ENCODE peak calls at places on chromosomes 7 and 10, in seven cellular contexts. One of them, this sample, is unnamed.

GRCh38 chr7:157490465-157490912 is 153.7 kb downstream of the DNAJB6 start:
- DNase-seq in mammary epithelial cell: peak; percentile 68
- DNase-seq in psoas muscle: no peak
- DNase-seq in prostate gland: no peak
- DNase-seq in PC-9: peak; percentile 86
- DNase-seq in Panc1: peak; percentile 33
- DNase-seq in heart left ventricle: no peak
- DNase-seq in this sample: peak; percentile 44

GRCh38 chr10:111455776-111456426 is 379.1 kb downstream of the ADRA2A start:
- DNase-seq in mammary epithelial cell: no peak
- DNase-seq in psoas muscle: no peak
- DNase-seq in prostate gland: no peak
- DNase-seq in PC-9: no peak
- DNase-seq in Panc1: no peak
- DNase-seq in heart left ventricle: no peak
- DNase-seq in this sample: no peak

GRCh38 chr7:732556-732955 is 5.5 kb upstream of the PRKAR1B start:
- DNase-seq in mammary epithelial cell: no peak
- DNase-seq in psoas muscle: no peak
- DNase-seq in prostate gland: no peak
- DNase-seq in PC-9: no peak
- DNase-seq in Panc1: no peak
- DNase-seq in heart left ventricle: no peak
- DNase-seq in this sample: no peak

GRCh38 chr7:107811934-107812333 is 8.9 kb upstream of the SLC26A3 start:
- DNase-seq in mammary epithelial cell: no peak
- DNase-seq in psoas muscle: no peak
- DNase-seq in prostate gland: peak; percentile 69
- DNase-seq in PC-9: no peak
- DNase-seq in Panc1: no peak
- DNase-seq in heart left ventricle: no peak
- DNase-seq in this sample: no peak

GRCh38 chr7:73978681-73979563 is 49.1 kb upstream of the ELN start:
- DNase-seq in mammary epithelial cell: peak; percentile 26
- DNase-seq in psoas muscle: peak; percentile 69
- DNase-seq in prostate gland: no peak
- DNase-seq in PC-9: peak; percentile 90
- DNase-seq in Panc1: peak; percentile 2
- DNase-seq in heart left ventricle: no peak
- DNase-seq in this sample: peak; percentile 39

GRCh38 chr7:18202315-18203045 is 174.8 kb upstream of the PRPS1L1 start:
- DNase-seq in mammary epithelial cell: no peak
- DNase-seq in psoas muscle: no peak
- DNase-seq in prostate gland: no peak
- DNase-seq in PC-9: no peak
- DNase-seq in Panc1: no peak
- DNase-seq in heart left ventricle: no peak
- DNase-seq in this sample: no peak

GRCh38 chr10:63760034-63760707 is 239.0 kb downstream of the REEP3 start:
- DNase-seq in mammary epithelial cell: no peak
- DNase-seq in psoas muscle: no peak
- DNase-seq in prostate gland: no peak
- DNase-seq in PC-9: no peak
- DNase-seq in Panc1: no peak
- DNase-seq in heart left ventricle: no peak
- DNase-seq in this sample: no peak

GRCh38 chr7:124722292-124722691 is 43.3 kb downstream of the GPR37 start:
- DNase-seq in mammary epithelial cell: no peak
- DNase-seq in psoas muscle: no peak
- DNase-seq in prostate gland: no peak
- DNase-seq in PC-9: no peak
- DNase-seq in Panc1: no peak
- DNase-seq in heart left ventricle: no peak
- DNase-seq in this sample: no peak

GRCh38 chr10:30637881-30638467 is 8.4 kb upstream of the LYZL2 start:
- DNase-seq in mammary epithelial cell: peak; percentile 83
- DNase-seq in psoas muscle: no peak
- DNase-seq in prostate gland: no peak
- DNase-seq in PC-9: peak; percentile 85
- DNase-seq in Panc1: peak; percentile 59
- DNase-seq in heart left ventricle: no peak
- DNase-seq in this sample: peak; percentile 70

GRCh38 chr10:78781251-78781913 is 287.4 kb upstream of the ZMIZ1 start:
- DNase-seq in mammary epithelial cell: no peak
- DNase-seq in psoas muscle: no peak
- DNase-seq in prostate gland: no peak
- DNase-seq in PC-9: no peak
- DNase-seq in Panc1: no peak
- DNase-seq in heart left ventricle: no peak
- DNase-seq in this sample: no peak

DNA sequence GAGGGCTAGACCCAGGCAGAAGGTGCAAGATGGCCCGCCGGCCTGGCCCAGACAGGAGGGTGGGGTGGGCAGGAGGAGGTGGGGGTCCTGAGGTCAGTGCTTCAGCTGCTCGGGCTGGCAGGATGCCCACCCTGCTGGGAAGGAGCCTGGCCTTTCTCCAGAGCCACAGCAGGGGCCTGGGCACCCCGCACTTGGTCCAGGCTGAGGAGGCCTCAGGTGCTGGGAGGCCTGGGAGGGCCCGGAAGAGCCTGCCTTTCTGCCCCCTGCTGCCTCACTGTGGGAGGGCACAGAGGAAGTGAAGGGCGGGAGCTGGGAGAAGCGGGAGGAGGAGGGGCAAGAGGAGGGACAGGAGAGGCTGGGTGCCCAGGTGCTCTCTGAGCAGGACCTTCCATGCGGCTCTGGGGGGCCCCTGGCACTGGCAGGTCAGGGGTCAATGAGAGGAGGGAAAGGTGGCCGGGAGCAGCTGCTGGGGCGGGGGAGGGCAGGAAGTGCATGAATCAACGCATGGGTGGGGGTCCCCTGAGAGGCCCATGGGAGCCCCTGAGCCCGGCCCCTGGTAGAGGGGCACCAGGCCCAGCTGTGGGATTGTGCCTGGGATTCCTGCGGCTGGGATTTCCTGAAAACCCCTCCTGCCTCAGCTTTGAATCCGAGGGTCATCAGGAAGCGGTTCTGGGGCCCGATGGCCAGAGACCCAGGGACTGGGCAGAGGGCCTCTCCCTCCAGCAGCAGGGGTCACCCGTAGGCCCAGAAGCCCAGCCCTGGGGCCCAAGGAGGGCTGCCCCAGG is 49.9 kb downstream of the PWWP2B start:
- DNase-seq in mammary epithelial cell: peak; percentile 64
- DNase-seq in psoas muscle: no peak
- DNase-seq in prostate gland: peak; percentile 49
- DNase-seq in PC-9: peak; percentile 72
- DNase-seq in Panc1: no peak
- DNase-seq in heart left ventricle: peak; percentile 75
- DNase-seq in this sample: peak; percentile 81
- H3K27ac ChIP-seq in mammary epithelial cell: peak overlapping the region; percentile 98
- H3K27ac ChIP-seq in psoas muscle: peak overlapping the region; percentile 71
- H3K27ac ChIP-seq in prostate gland: peak overlapping the region; percentile 69
- H3K27ac ChIP-seq in PC-9: peak overlapping the region; percentile 99
- H3K27ac ChIP-seq in Panc1: peak overlapping the region; percentile 98
- H3K27ac ChIP-seq in heart left ventricle: no peak overlapping the region
- H3K27ac ChIP-seq in this sample: peak overlapping the region; percentile 98

GRCh38 chr7:57367171-57367570 is 82.8 kb upstream of the ZNF716 start:
- DNase-seq in mammary epithelial cell: no peak
- DNase-seq in psoas muscle: no peak
- DNase-seq in prostate gland: no peak
- DNase-seq in PC-9: no peak
- DNase-seq in Panc1: no peak
- DNase-seq in heart left ventricle: no peak
- DNase-seq in this sample: no peak

GRCh38 chr7:57375783-57376182 is 74.2 kb upstream of the ZNF716 start:
- DNase-seq in mammary epithelial cell: no peak
- DNase-seq in psoas muscle: no peak
- DNase-seq in prostate gland: no peak
- DNase-seq in PC-9: no peak
- DNase-seq in Panc1: no peak
- DNase-seq in heart left ventricle: no peak
- DNase-seq in this sample: no peak

GRCh38 chr7:57364933-57365710 is 84.9 kb upstream of the ZNF716 start:
- DNase-seq in mammary epithelial cell: no peak
- DNase-seq in psoas muscle: no peak
- DNase-seq in prostate gland: no peak
- DNase-seq in PC-9: no peak
- DNase-seq in Panc1: no peak
- DNase-seq in heart left ventricle: no peak
- DNase-seq in this sample: no peak

GRCh38 chr7:57370066-57370738 is 79.8 kb upstream of the ZNF716 start:
- DNase-seq in mammary epithelial cell: no peak
- DNase-seq in psoas muscle: no peak
- DNase-seq in prostate gland: no peak
- DNase-seq in PC-9: no peak
- DNase-seq in Panc1: no peak
- DNase-seq in heart left ventricle: no peak
- DNase-seq in this sample: no peak

DNA sequence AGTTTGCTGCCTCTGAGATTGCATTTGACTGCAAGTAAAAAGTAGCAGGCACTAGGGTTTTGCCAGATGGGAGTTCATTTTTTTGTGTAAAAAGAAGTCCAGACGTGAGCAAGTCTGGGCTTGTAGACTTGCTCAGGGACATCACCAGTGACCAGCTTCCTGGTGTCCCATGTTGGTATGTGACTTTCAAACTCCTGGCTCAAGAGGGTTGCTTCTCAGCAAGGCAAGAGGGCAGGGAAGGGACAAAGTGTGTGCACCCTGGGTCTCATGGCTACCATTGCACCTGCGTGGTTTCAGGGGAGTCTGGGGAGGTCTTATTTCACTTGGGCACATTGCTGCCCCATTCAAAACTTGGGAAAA is 79.3 kb upstream of the ZNF716 start:
- DNase-seq in mammary epithelial cell: no peak
- DNase-seq in psoas muscle: no peak
- DNase-seq in prostate gland: no peak
- DNase-seq in PC-9: no peak
- DNase-seq in Panc1: no peak
- DNase-seq in heart left ventricle: no peak
- DNase-seq in this sample: no peak
- TF ChIP-seq CTCF in mammary epithelial cell: no peak
- TF ChIP-seq CTCF in psoas muscle: no peak
- TF ChIP-seq CTCF in prostate gland: no peak
- TF ChIP-seq CTCF in PC-9: no peak
- TF ChIP-seq CTCF in Panc1: no peak
- TF ChIP-seq CTCF in heart left ventricle: no peak
- TF ChIP-seq CTCF in this sample: no peak

GRCh38 chr10:124681626-124682552 is 62.3 kb downstream of the FAM53B start:
- DNase-seq in mammary epithelial cell: no peak
- DNase-seq in psoas muscle: peak; percentile 18
- DNase-seq in prostate gland: no peak
- DNase-seq in PC-9: no peak
- DNase-seq in Panc1: no peak
- DNase-seq in heart left ventricle: no peak
- DNase-seq in this sample: no peak

GRCh38 chr10:124679401-124679800 is 64.8 kb downstream of the FAM53B start:
- DNase-seq in mammary epithelial cell: no peak
- DNase-seq in psoas muscle: peak; percentile 15
- DNase-seq in prostate gland: no peak
- DNase-seq in PC-9: no peak
- DNase-seq in Panc1: no peak
- DNase-seq in heart left ventricle: no peak
- DNase-seq in this sample: no peak

GRCh38 chr10:124680675-124681074 is 63.5 kb downstream of the FAM53B start:
- DNase-seq in mammary epithelial cell: no peak
- DNase-seq in psoas muscle: peak; percentile 68
- DNase-seq in prostate gland: no peak
- DNase-seq in PC-9: no peak
- DNase-seq in Panc1: no peak
- DNase-seq in heart left ventricle: no peak
- DNase-seq in this sample: no peak

GRCh38 chr10:124678566-124679240 is 65.5 kb downstream of the FAM53B start:
- DNase-seq in mammary epithelial cell: no peak
- DNase-seq in psoas muscle: peak; percentile 8
- DNase-seq in prostate gland: no peak
- DNase-seq in PC-9: no peak
- DNase-seq in Panc1: no peak
- DNase-seq in heart left ventricle: no peak
- DNase-seq in this sample: no peak

DNA sequence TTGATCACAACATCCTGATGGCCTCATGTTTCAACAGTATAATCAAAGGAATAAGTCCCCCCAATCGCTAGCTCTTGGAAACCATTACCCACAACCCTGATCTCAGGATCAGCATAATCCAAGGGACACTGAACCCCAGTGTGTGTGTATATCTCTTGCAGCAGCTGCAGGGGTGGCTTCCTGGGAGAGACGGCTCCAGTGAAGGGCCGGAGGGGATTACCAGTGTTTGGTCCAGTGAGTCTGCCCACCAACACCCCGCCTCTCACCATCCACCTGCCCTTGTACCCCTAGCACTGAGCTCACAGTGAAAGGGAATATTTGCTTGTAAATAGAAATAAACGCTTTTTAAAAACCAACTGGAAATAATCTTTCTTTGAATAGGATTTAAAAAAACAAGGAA is 63.1 kb downstream of the FAM53B start:
- DNase-seq in mammary epithelial cell: no peak
- DNase-seq in psoas muscle: no peak
- DNase-seq in prostate gland: no peak
- DNase-seq in PC-9: no peak
- DNase-seq in Panc1: no peak
- DNase-seq in heart left ventricle: no peak
- DNase-seq in this sample: no peak
- H3K4me1 ChIP-seq in mammary epithelial cell: no peaks in the 10 kb centered on the region
- H3K4me1 ChIP-seq in psoas muscle: peaks cover 71% of the 10 kb centered on the region
- H3K4me1 ChIP-seq in prostate gland: no peaks in the 10 kb centered on the region
- H3K4me1 ChIP-seq in PC-9: no peaks in the 10 kb centered on the region
- H3K4me1 ChIP-seq in Panc1: no peaks in the 10 kb centered on the region
- H3K4me1 ChIP-seq in heart left ventricle: peaks cover 62% of the 10 kb centered on the region
- H3K4me1 ChIP-seq in this sample: no peaks in the 10 kb centered on the region

DNA sequence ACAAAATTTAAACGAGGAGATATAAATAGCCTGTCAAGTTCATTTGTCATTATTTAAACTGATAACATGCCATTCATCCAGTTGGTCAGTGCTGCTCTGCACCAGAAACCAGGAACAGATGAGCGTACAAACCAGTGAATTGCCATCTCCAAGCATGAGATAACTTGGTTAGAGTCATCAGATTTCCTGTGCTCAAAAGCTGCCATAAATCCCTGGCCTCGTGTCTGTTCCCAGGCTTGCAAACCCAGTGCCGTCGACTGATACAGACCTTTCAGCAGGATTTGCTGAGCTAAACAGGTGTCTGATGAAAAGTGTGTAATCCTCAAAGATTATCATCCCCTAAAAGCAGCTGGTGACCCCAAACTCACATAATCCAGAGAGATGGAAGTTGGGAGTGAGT is 96.0 kb upstream of the SAMD8 start:
- DNase-seq in mammary epithelial cell: no peak
- DNase-seq in psoas muscle: no peak
- DNase-seq in prostate gland: no peak
- DNase-seq in PC-9: no peak
- DNase-seq in Panc1: no peak
- DNase-seq in heart left ventricle: no peak
- DNase-seq in this sample: no peak
- H3K27ac ChIP-seq in mammary epithelial cell: no peak overlapping the region
- H3K27ac ChIP-seq in psoas muscle: peak overlapping the region; percentile 31
- H3K27ac ChIP-seq in prostate gland: no peak overlapping the region
- H3K27ac ChIP-seq in PC-9: no peak overlapping the region
- H3K27ac ChIP-seq in Panc1: no peak overlapping the region
- H3K27ac ChIP-seq in heart left ventricle: no peak overlapping the region
- H3K27ac ChIP-seq in this sample: no peak overlapping the region